ENCODE peak calls at places on chromosomes 16 and 17, in six cellular contexts. X is GM23248; E is Caki2; T is adrenal gland; S is activated CD4-positive, alpha-beta T cell treated with anti-CD3 and anti-CD28 coated beads for 4 hours; W is prostate gland. R is an unnamed sample.
A peak's percentile ranks its signal among the peaks of the same experiment; 100 is the strongest.

GRCh38 chr16:21952040-21952792 is 945 bp upstream of the UQCRC2 start:
- DNase-seq in X (peak; percentile 89), S (peak; percentile 78), W (peak; percentile 38), T (peak; percentile 72), E (peak; percentile 82), R (peak; percentile 68)

GRCh38 chr17:47285003-47285402 is 31.4 kb downstream of the ITGB3 start:
- DNase-seq in S (no peak), W (no peak), T (no peak), E (no peak), X (no peak), R (no peak)

GRCh38 chr17:50779747-50780363 is 12.5 kb upstream of the ANKRD40CL start:
- DNase-seq in S (peak; percentile 30), E (no peak), W (no peak), T (no peak), X (no peak), R (no peak)

GRCh38 chr17:80528521-80528920 is 16.1 kb upstream of the RPTOR start:
- DNase-seq in T (no peak), E (no peak), S (no peak), X (no peak), W (no peak), R (no peak)

GRCh38 chr17:18950944-18951905 is 740 bp upstream of the SLC5A10 start:
- DNase-seq in T (no peak), S (no peak), X (peak; percentile 43), W (no peak), E (peak; percentile 82), R (peak; percentile 85)

GRCh38 chr16:30369091-30369937 is 980 bp downstream of the TBC1D10B start:
- DNase-seq in W (no peak), S (peak; percentile 19), E (no peak), X (peak; percentile 54), T (peak; percentile 73), R (no peak)

GRCh38 chr16:26672206-26672605 is 394.5 kb upstream of the C16orf82 start:
- DNase-seq in S (peak; percentile 38), E (no peak), T (no peak), X (no peak), W (no peak), R (no peak)

GRCh38 chr17:153851-154250 is 16.5 kb downstream of the SCGB1C2 start:
- DNase-seq in E (no peak), W (no peak), S (no peak), T (no peak), X (no peak), R (no peak)